ENCODE peak calls at places on chromosome 12, in six cellular contexts. V is caudate nucleus, Z is left ventricle myocardium inferior, S is AG04450, H is A549, J is RWPE1. M is an unnamed sample.

GRCh38 chr12:105214670-105215375 is 21.2 kb downstream of the APPL2 start:
- DNase-seq in H (no peak), Z (no peak), S (no peak), V (no peak), J (peak), M (no peak)

GRCh38 chr12:79983969-79984629 is 49.2 kb upstream of the PPP1R12A start:
- DNase-seq in V (no peak), H (peak), Z (no peak), S (no peak), J (peak), M (no peak)

GRCh38 chr12:49293056-49293956 is 1.6 kb upstream of the PRPH start:
- DNase-seq in V (no peak), Z (peak), J (no peak), H (no peak), S (no peak), M (no peak)

GRCh38 chr12:50151047-50151687 is 16.0 kb downstream of the CERS5 start:
- DNase-seq in S (no peak), H (no peak), V (no peak), J (no peak), Z (no peak), M (no peak)

GRCh38 chr12:117367006-117367638 is 5.7 kb upstream of the NOS1 start:
- DNase-seq in V (peak), J (peak), H (peak), Z (peak), S (peak), M (peak)

GRCh38 chr12:126762150-126762549 is 1504.8 kb upstream of the TMEM132C start:
- DNase-seq in Z (no peak), H (no peak), S (no peak), J (no peak), V (no peak), M (no peak)

GRCh38 chr12:64080319-64081008 is 141.6 kb downstream of the KICS2 start:
- DNase-seq in S (no peak), V (no peak), Z (no peak), H (no peak), J (peak), M (no peak)

GRCh38 chr12:110371408-110372055 is 32.0 kb downstream of the ANAPC7 start:
- DNase-seq in H (no peak), Z (no peak), S (no peak), V (no peak), J (no peak), M (no peak)

GRCh38 chr12:27517961-27518668 is 5.9 kb upstream of the PPFIBP1 start:
- DNase-seq in Z (no peak), V (no peak), S (no peak), J (no peak), H (no peak), M (no peak)

GRCh38 chr12:32517966-32518365 is 118.6 kb downstream of the FGD4 start:
- DNase-seq in S (no peak), V (no peak), Z (no peak), H (no peak), J (no peak), M (no peak)

GRCh38 chr12:92539966-92540791 is 162.6 kb upstream of the PLEKHG7 start:
- DNase-seq in J (no peak), S (no peak), Z (peak), V (no peak), H (no peak), M (no peak)

GRCh38 chr12:50690923-50691322 is 73.0 kb upstream of the ATF1 start:
- DNase-seq in H (no peak), J (no peak), S (no peak), V (no peak), Z (peak), M (peak)

GRCh38 chr12:98211914-98212695 is 303.3 kb upstream of the TMPO start:
- DNase-seq in S (no peak), H (no peak), J (no peak), V (no peak), Z (no peak), M (no peak)

GRCh38 chr12:52353766-52354165 is 13.5 kb downstream of the KRT85 start:
- DNase-seq in S (no peak), Z (no peak), V (no peak), H (no peak), J (no peak), M (no peak)

GRCh38 chr12:104175726-104176247 is 37.8 kb upstream of the NFYB start:
- DNase-seq in Z (no peak), H (no peak), V (no peak), S (no peak), J (no peak), M (no peak)

GRCh38 chr12:68011882-68012207 is 22.6 kb downstream of the IFNG-AS1 start:
- DNase-seq in S (no peak), Z (no peak), J (no peak), V (no peak), H (no peak), M (no peak)

GRCh38 chr12:106774808-106775524 is 484 bp downstream of the RIC8B start:
- DNase-seq in H (no peak), J (no peak), Z (peak), V (no peak), S (no peak), M (no peak)

GRCh38 chr12:129312048-129312447 is 458.8 kb downstream of the GLT1D1 start:
- DNase-seq in Z (no peak), H (no peak), S (no peak), J (no peak), V (no peak), M (no peak)

GRCh38 chr12:54054442-54055332 is 1.1 kb downstream of the HOXC4 start:
- DNase-seq in S (no peak), H (no peak), Z (no peak), V (no peak), J (no peak), M (no peak)

GRCh38 chr12:54051916-54052744 is 1.5 kb upstream of the HOXC4 start:
- DNase-seq in Z (no peak), J (no peak), H (no peak), V (no peak), S (no peak), M (no peak)

GRCh38 chr12:54052745-54053624 is 650 bp upstream of the HOXC4 start:
- DNase-seq in Z (no peak), V (peak), H (peak), J (no peak), S (no peak), M (peak)

GRCh38 chr12:54055522-54055921 is 1.9 kb downstream of the HOXC4 start:
- DNase-seq in J (no peak), S (no peak), V (no peak), H (no peak), Z (no peak), M (no peak)

GRCh38 chr12:54053625-54054441 is at the start of gene HOXC4:
- DNase-seq in S (no peak), V (no peak), Z (no peak), J (no peak), H (peak), M (no peak)
- H3K27ac ChIP-seq in S (no peak), V (peak), Z (peak), J (no peak), H (peak), M (peak)

GRCh38 chr12:100163416-100164152 is 20.9 kb upstream of the BLTP3B start:
- DNase-seq in J (peak), H (peak), V (no peak), S (no peak), Z (peak), M (peak)
- H3K27ac ChIP-seq in J (peak), H (peak), V (no peak), S (no peak), Z (no peak), M (no peak)

GRCh38 chr12:113104953-113105510 is 30.5 kb downstream of the RASAL1 start:
- DNase-seq in J (no peak), Z (no peak), V (no peak), H (no peak), S (no peak), M (no peak)

GRCh38 chr12:113105606-113106271 is 29.8 kb downstream of the RASAL1 start:
- DNase-seq in Z (no peak), V (no peak), S (no peak), J (no peak), H (no peak), M (no peak)

GRCh38 chr12:113101751-113102150 is 33.8 kb downstream of the RASAL1 start:
- DNase-seq in Z (no peak), J (no peak), V (no peak), S (no peak), H (no peak), M (no peak)

GRCh38 chr12:113102811-113103210 is 32.8 kb downstream of the RASAL1 start:
- DNase-seq in S (no peak), H (no peak), J (no peak), Z (no peak), V (no peak), M (no peak)

DNA sequence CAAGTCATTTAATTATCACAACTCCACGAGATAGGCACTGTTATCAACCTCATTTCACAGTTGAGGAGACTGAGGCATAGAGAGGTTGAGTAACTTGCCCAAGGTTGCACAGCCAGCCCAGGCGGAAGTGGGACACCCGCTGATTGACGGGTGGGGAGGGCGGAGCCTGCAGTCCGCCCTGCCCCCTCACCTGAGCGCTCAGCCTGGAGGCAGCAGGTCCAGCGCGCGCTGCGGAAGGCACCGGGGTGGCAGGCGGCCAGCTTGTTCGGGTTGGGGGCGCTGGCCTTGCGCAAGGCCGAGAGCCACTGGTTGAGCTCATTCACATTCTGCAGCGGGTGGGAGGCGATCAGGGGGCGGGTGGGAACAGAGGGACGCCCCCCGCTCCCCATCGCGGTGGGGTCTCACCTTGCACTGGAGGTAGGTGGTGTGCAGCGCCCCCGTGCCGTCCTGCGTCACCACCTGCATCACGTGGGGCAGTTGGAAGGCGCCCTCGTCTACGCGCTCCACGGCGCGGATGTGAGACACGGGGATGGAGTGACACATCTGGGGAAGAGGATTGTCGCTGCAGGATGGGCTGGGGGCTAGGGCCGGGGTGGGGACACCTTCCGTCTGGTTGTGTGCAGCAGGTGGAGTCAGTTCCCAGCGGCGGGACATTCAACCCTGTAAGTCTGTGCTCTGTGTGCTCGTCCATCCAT is 31.7 kb downstream of the RASAL1 start:
- DNase-seq in Z (no peak), H (no peak), V (no peak), S (no peak), J (peak), M (no peak)
- H3K27ac ChIP-seq in Z (no peak), H (no peak), V (peak), S (no peak), J (no peak), M (no peak)

GRCh38 chr12:120783197-120783596 is 57.6 kb downstream of the ACADS start:
- DNase-seq in Z (no peak), J (peak), V (no peak), H (no peak), S (peak), M (no peak)
- H3K27ac ChIP-seq in Z (peak), J (no peak), V (no peak), H (no peak), S (no peak), M (no peak)

GRCh38 chr12:81147286-81147919 is 69.5 kb downstream of the ACSS3 start:
- DNase-seq in J (no peak), Z (no peak), S (no peak), V (no peak), H (no peak), M (no peak)
- H3K27ac ChIP-seq in J (no peak), Z (no peak), S (no peak), V (no peak), H (no peak), M (no peak)

GRCh38 chr12:58067610-58068387 is 126.4 kb downstream of the ATP23 start:
- DNase-seq in S (peak), Z (no peak), H (no peak), V (no peak), J (peak), M (no peak)
- H3K27ac ChIP-seq in S (peak), Z (no peak), H (no peak), V (no peak), J (peak), M (no peak)

DNA sequence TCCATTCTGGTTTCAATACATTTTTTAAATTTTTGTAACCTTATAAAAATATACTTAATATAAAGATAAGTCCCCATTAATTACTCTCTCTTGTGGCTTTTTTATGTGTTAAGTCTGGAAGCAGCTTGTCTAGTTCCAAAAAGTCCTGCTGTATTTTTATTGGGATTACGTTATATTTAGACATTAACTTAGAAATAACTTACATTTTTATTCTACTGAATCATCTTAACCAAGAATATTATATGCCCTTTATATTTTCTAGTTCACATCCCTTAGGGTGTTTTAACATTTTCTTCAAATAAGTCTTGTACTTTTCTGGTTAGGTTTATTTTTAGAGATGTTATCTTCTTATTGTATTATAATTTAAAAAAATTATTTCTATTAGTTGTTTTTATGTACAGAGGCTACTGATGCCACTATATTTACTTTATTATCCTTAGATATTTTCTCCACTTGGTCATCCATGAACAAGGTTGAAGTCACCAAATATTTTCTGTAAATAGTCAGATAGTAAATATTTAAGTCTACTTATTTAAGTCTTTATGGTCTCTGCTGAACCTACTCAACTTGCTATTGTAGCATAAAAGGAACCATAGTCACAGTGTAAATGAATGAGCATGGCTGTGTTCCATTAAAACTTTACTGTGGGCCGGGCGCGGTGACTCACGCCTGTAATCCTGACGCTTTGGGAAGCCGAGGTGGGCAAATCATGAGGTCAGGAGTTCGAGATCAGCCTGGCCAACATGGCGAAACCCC is 132.4 kb upstream of the NEDD1 start:
- DNase-seq in H (peak), V (no peak), S (no peak), J (no peak), Z (no peak), M (no peak)
- H3K27ac ChIP-seq in H (no peak), V (no peak), S (no peak), J (no peak), Z (no peak), M (no peak)

GRCh38 chr12:1795785-1796514 is 24.4 kb upstream of the LRTM2 start:
- DNase-seq in J (peak), V (peak), H (peak), S (peak), Z (peak), M (peak)

GRCh38 chr12:1795221-1795784 is 25.1 kb upstream of the LRTM2 start:
- DNase-seq in V (no peak), Z (no peak), S (no peak), J (no peak), H (no peak), M (no peak)

GRCh38 chr12:1797011-1797901 is 23.1 kb upstream of the LRTM2 start:
- DNase-seq in H (no peak), Z (peak), J (no peak), S (no peak), V (no peak), M (no peak)

GRCh38 chr12:1797991-1798733 is 22.2 kb upstream of the LRTM2 start:
- DNase-seq in J (no peak), H (no peak), V (no peak), S (no peak), Z (no peak), M (no peak)

GRCh38 chr12:1796515-1797010 is 23.8 kb upstream of the LRTM2 start:
- DNase-seq in Z (no peak), J (no peak), H (no peak), S (no peak), V (no peak), M (no peak)
- H3K27ac ChIP-seq in Z (peak), J (no peak), H (peak), S (no peak), V (peak), M (peak)

GRCh38 chr12:96196781-96197180 is 2.6 kb downstream of the ELK3 start:
- DNase-seq in S (no peak), V (no peak), H (no peak), Z (no peak), J (no peak), M (no peak)

GRCh38 chr12:96197503-96198272 is 3.5 kb downstream of the ELK3 start:
- DNase-seq in S (peak), V (no peak), Z (no peak), J (peak), H (peak), M (no peak)

GRCh38 chr12:96201272-96202227 is 7.4 kb downstream of the ELK3 start:
- DNase-seq in S (no peak), H (no peak), Z (no peak), J (no peak), V (no peak), M (no peak)

GRCh38 chr12:96198970-96199369 is 4.8 kb downstream of the ELK3 start:
- DNase-seq in Z (no peak), S (peak), J (peak), H (no peak), V (no peak), M (no peak)

GRCh38 chr12:96199465-96199864 is 5.3 kb downstream of the ELK3 start:
- DNase-seq in J (no peak), S (no peak), Z (no peak), H (no peak), V (no peak), M (no peak)
- H3K27ac ChIP-seq in J (no peak), S (no peak), Z (peak), H (peak), V (no peak), M (no peak)

GRCh38 chr12:47097276-47097896 is 17.6 kb upstream of the AMIGO2 start:
- DNase-seq in V (no peak), S (no peak), H (no peak), Z (no peak), J (no peak), M (no peak)
- H3K27ac ChIP-seq in V (no peak), S (no peak), H (peak), Z (no peak), J (no peak), M (no peak)

M was measured in substantia nigra.